ENCODE peak calls at places on chromosomes 7 and 10, in nine cellular contexts. F is foreskin fibroblast, X is lower leg skin, P is upper lobe of left lung, A is left lung, Z is lung, J is AG04450, B is thoracic aorta, Q is AG09319. O is an unnamed sample.

GRCh38 chr7:6246257-6246917 is 26.0 kb downstream of the CYTH3 start:
- DNase-seq in J (no peak), Z (no peak), B (no peak), A (no peak), X (no peak), P (no peak), Q (no peak), F (peak; percentile 57), O (no peak)

GRCh38 chr10:566241-566885 is 123.1 kb downstream of the DIP2C start:
- DNase-seq in X (peak; percentile 48), B (no peak), Q (no peak), Z (no peak), F (no peak), A (no peak), J (no peak), P (no peak), O (no peak)

GRCh38 chr10:95628786-95629185 is 27.7 kb downstream of the ALDH18A1 start:
- DNase-seq in B (no peak), X (no peak), Q (no peak), J (no peak), F (peak; percentile 19), P (no peak), A (no peak), Z (no peak), O (no peak)

GRCh38 chr7:150631866-150632864 is at the start of gene GIMAP6:
- DNase-seq in A (peak; percentile 55), J (no peak), F (no peak), Z (no peak), P (no peak), B (no peak), Q (no peak), X (no peak), O (no peak)

GRCh38 chr7:11784808-11785536 is 47.0 kb downstream of the THSD7A start:
- DNase-seq in X (no peak), P (no peak), Z (no peak), Q (no peak), B (no peak), J (no peak), A (no peak), F (no peak), O (no peak)

GRCh38 chr10:112528235-112528634 is 81.2 kb downstream of the VTI1A start:
- DNase-seq in P (no peak), J (no peak), F (no peak), Q (no peak), A (no peak), X (no peak), Z (no peak), B (no peak), O (no peak)

GRCh38 chr7:88300401-88300800 is 6.3 kb downstream of the STEAP4 start:
- DNase-seq in P (no peak), B (no peak), X (no peak), J (no peak), Z (no peak), Q (no peak), A (no peak), F (no peak), O (no peak)

GRCh38 chr7:106895246-106895864 is 30.3 kb downstream of the PIK3CG start:
- DNase-seq in F (no peak), P (peak; percentile 5), J (no peak), Q (no peak), Z (no peak), B (no peak), X (no peak), A (no peak), O (peak; percentile 42)

GRCh38 chr10:59337254-59337653 is 25.1 kb downstream of the FAM13C start:
- DNase-seq in X (no peak), F (peak; percentile 55), J (peak; percentile 26), B (peak; percentile 5), Q (peak; percentile 3), P (no peak), Z (peak; percentile 32), A (peak; percentile 37), O (no peak)

GRCh38 chr7:7539152-7539551 is 3.5 kb upstream of the COL28A1 start:
- DNase-seq in B (no peak), J (no peak), Q (no peak), P (no peak), A (no peak), Z (no peak), X (no peak), F (no peak), O (no peak)

GRCh38 chr7:107103369-107103768 is 58.9 kb downstream of the PRKAR2B start:
- DNase-seq in P (no peak), B (no peak), Q (no peak), X (no peak), F (no peak), A (no peak), Z (no peak), J (no peak), O (no peak)

GRCh38 chr7:16921644-16922257 is 40.0 kb upstream of the AGR3 start:
- DNase-seq in Z (no peak), B (no peak), X (no peak), Q (no peak), A (no peak), F (no peak), J (no peak), P (no peak), O (no peak)

GRCh38 chr10:16314259-16314658 is 122.6 kb upstream of the PTER start:
- DNase-seq in P (no peak), A (no peak), Z (no peak), X (no peak), J (no peak), B (no peak), Q (no peak), F (no peak), O (no peak)

GRCh38 chr10:101066890-101067355 is 5.1 kb downstream of the KAZALD1 start:
- DNase-seq in A (no peak), J (no peak), X (no peak), P (peak; percentile 42), F (peak; percentile 68), B (no peak), Q (no peak), Z (no peak), O (no peak)

GRCh38 chr7:89771003-89771636 is 383.1 kb upstream of the STEAP1 start:
- DNase-seq in Z (no peak), P (no peak), J (no peak), A (no peak), B (no peak), X (no peak), Q (no peak), F (peak; percentile 5), O (no peak)

GRCh38 chr10:91521444-91521843 is 111.3 kb downstream of the HECTD2 start:
- DNase-seq in F (peak; percentile 57), P (no peak), A (no peak), Z (no peak), B (no peak), X (no peak), Q (no peak), J (no peak), O (no peak)

GRCh38 chr7:71334541-71334940 is 202.6 kb downstream of the GALNT17 start:
- DNase-seq in A (no peak), F (no peak), Z (no peak), P (no peak), B (no peak), Q (no peak), J (no peak), X (no peak), O (no peak)
- TF ChIP-seq CTCF in A (no peak), F (no peak), Z (no peak), P (no peak), B (no peak), Q (no peak), J (no peak), X (no peak), O (no peak)

GRCh38 chr10:5951167-5951711 is 26.1 kb downstream of the IL15RA start:
- DNase-seq in F (no peak), Q (no peak), A (peak; percentile 71), P (no peak), Z (peak; percentile 67), X (peak; percentile 89), B (no peak), J (no peak), O (no peak)

GRCh38 chr10:5946786-5947185 is 30.6 kb downstream of the IL15RA start:
- DNase-seq in Q (no peak), B (no peak), Z (no peak), X (no peak), J (no peak), F (no peak), P (no peak), A (no peak), O (no peak)

GRCh38 chr10:5947471-5948207 is 29.7 kb downstream of the IL15RA start:
- DNase-seq in J (no peak), A (no peak), X (no peak), P (no peak), Z (no peak), Q (no peak), B (no peak), F (no peak), O (no peak)

GRCh38 chr10:5948208-5948585 is 29.1 kb downstream of the IL15RA start:
- DNase-seq in B (no peak), F (no peak), Q (no peak), X (no peak), J (no peak), P (no peak), A (no peak), Z (no peak), O (no peak)

DNA sequence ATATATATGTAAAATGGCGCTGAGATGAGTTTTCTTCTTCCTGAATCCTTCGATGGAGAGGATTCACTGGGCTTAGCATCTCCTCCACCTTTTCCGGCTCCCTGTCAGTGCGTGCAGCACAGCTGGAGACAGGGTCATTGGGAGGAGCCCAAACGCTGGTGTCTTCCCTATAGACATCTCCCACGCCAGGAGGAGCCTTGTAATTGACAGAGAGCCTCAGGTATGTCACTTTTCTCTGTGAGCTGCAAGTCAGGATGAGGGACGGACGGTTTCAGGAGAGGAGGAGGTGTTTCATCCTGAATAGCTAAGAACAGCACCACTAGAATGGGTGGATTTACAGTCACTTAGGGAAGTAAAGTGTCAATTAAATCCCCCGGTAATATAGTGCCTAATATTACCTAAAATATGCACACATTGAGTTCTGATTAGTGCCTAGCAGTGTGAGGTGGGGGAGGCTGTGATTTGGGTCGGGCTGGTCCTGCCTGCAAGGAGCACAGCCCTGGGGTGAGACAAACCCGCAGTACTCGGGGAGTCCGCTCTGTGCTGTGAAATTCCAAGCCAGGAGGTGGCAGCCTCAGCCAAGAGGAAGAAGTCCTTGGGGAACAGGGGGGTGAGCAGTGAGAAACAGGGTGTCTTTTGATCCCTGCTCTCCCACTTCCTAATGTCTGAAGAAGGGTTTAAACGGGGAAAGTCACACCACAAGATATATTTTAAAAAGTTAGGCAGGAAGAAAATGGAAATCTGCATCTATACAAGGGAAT is 28.2 kb downstream of the IL15RA start:
- DNase-seq in A (peak; percentile 68), B (no peak), X (no peak), Z (peak; percentile 65), P (no peak), F (peak; percentile 82), J (peak; percentile 36), Q (no peak), O (no peak)
- TF ChIP-seq CTCF in A (peak; percentile 42), B (peak; percentile 43), X (no peak), Z (peak; percentile 36), P (peak; percentile 38), F (peak; percentile 68), J (peak; percentile 70), Q (peak; percentile 60), O (no peak)

GRCh38 chr7:29636009-29636351 is 72.3 kb downstream of the PRR15 start:
- DNase-seq in A (no peak), J (no peak), B (no peak), Q (no peak), P (no peak), Z (no peak), X (no peak), F (no peak), O (no peak)
- TF ChIP-seq CTCF in A (no peak), J (no peak), B (no peak), Q (no peak), P (no peak), Z (no peak), X (no peak), F (no peak), O (no peak)

GRCh38 chr10:68223535-68224165 is 8.3 kb downstream of the ATOH7 start:
- DNase-seq in Z (no peak), J (no peak), Q (no peak), P (no peak), A (no peak), X (no peak), B (no peak), F (no peak), O (no peak)
- TF ChIP-seq CTCF in Z (no peak), J (no peak), Q (no peak), P (no peak), A (no peak), X (no peak), B (no peak), F (no peak), O (no peak)

O was measured in activated B cell treated with CpG ODN at 0.5 μM for 24 hours.